ENCODE peak calls at places on chromosomes 4 and X, in nine cellular contexts. Y, T, D, W, Z, J, A, G and V are unnamed samples.

GRCh38 chr4:69855822-69856221 is 4.1 kb downstream of the SULT1E1 start:
- DNase-seq in Y (no peak), T (no peak), D (no peak), W (no peak), Z (no peak), J (no peak), A (no peak), G (no peak), V (no peak)

GRCh38 chrX:17242470-17242869 is 132.5 kb upstream of the NHS start:
- DNase-seq in Y (no peak), T (peak), D (peak), W (peak), Z (peak), J (peak), A (peak), G (no peak), V (no peak)

GRCh38 chrX:95058815-95059214 is 1384.8 kb downstream of the FAM133A start:
- DNase-seq in Y (no peak), T (no peak), D (peak), W (no peak), Z (no peak), J (peak), A (no peak), G (no peak), V (no peak)

GRCh38 chr4:165965503-165965902 is 92.5 kb downstream of the TLL1 start:
- DNase-seq in Y (no peak), T (no peak), D (no peak), W (no peak), Z (no peak), J (peak), A (no peak), G (no peak), V (no peak)

GRCh38 chr4:9847971-9848764 is 66.7 kb downstream of the DRD5 start:
- DNase-seq in Y (no peak), T (no peak), D (no peak), W (no peak), Z (no peak), J (no peak), A (no peak), G (no peak), V (no peak)

GRCh38 chr4:95106408-95106928 is 348.7 kb downstream of the BMPR1B start:
- DNase-seq in Y (no peak), T (no peak), D (no peak), W (no peak), Z (no peak), J (peak), A (no peak), G (no peak), V (no peak)

GRCh38 chr4:165060938-165061337 is 7.3 kb downstream of the TRIM75 start:
- DNase-seq in Y (no peak), T (no peak), D (no peak), W (no peak), Z (no peak), J (peak), A (peak), G (no peak), V (no peak)

GRCh38 chr4:8400641-8401325 is 39.7 kb downstream of the ACOX3 start:
- DNase-seq in Y (no peak), T (no peak), D (no peak), W (no peak), Z (no peak), J (no peak), A (no peak), G (no peak), V (no peak)

GRCh38 chr4:60129740-60130139 is 1070.4 kb upstream of the ADGRL3 start:
- DNase-seq in Y (no peak), T (no peak), D (no peak), W (no peak), Z (no peak), J (peak), A (no peak), G (no peak), V (no peak)

GRCh38 chrX:794311-794710 is 163.7 kb downstream of the SHOX start:
- DNase-seq in Y (no peak), T (no peak), D (no peak), W (no peak), Z (no peak), J (no peak), A (no peak), G (no peak), V (no peak)

GRCh38 chr4:38062894-38063168 is 102.6 kb downstream of the PTTG2 start:
- DNase-seq in Y (no peak), T (no peak), D (no peak), W (no peak), Z (no peak), J (no peak), A (no peak), G (no peak), V (no peak)

GRCh38 chr4:141371206-141371605 is 150.5 kb downstream of the ZNF330 start:
- DNase-seq in Y (no peak), T (no peak), D (no peak), W (no peak), Z (no peak), J (no peak), A (no peak), G (no peak), V (no peak)

GRCh38 chrX:150291014-150291413 is 72.1 kb upstream of the MAMLD1 start:
- DNase-seq in Y (no peak), T (no peak), D (no peak), W (no peak), Z (peak), J (peak), A (peak), G (no peak), V (no peak)

GRCh38 chr4:2419814-2420213 is 1.1 kb downstream of the CFAP99 start:
- DNase-seq in Y (no peak), T (no peak), D (no peak), W (no peak), Z (no peak), J (no peak), A (no peak), G (no peak), V (no peak)

GRCh38 chr4:62644372-62644771 is 1444.2 kb downstream of the ADGRL3 start:
- DNase-seq in Y (no peak), T (no peak), D (no peak), W (peak), Z (no peak), J (peak), A (peak), G (no peak), V (no peak)

GRCh38 chrX:13112499-13112898 is 68.1 kb upstream of the FAM9C start:
- DNase-seq in Y (no peak), T (no peak), D (no peak), W (no peak), Z (no peak), J (peak), A (no peak), G (no peak), V (no peak)

GRCh38 chr4:2262944-2263250 is 988 bp upstream of the MXD4 start:
- DNase-seq in Y (no peak), T (no peak), D (no peak), W (no peak), Z (no peak), J (no peak), A (no peak), G (no peak), V (no peak)

GRCh38 chr4:7823416-7823824 is 116.2 kb downstream of the AFAP1 start:
- DNase-seq in Y (no peak), T (no peak), D (no peak), W (no peak), Z (peak), J (no peak), A (no peak), G (no peak), V (no peak)

GRCh38 chr4:89829470-89830138 is 7.4 kb downstream of the SNCA start:
- DNase-seq in Y (no peak), T (peak), D (no peak), W (no peak), Z (no peak), J (no peak), A (peak), G (peak), V (no peak)

GRCh38 chrX:9816094-9816700 is 30.0 kb downstream of the SHROOM2 start:
- DNase-seq in Y (no peak), T (no peak), D (no peak), W (no peak), Z (no peak), J (no peak), A (no peak), G (no peak), V (no peak)

GRCh38 chrX:37986893-37987292 is 19.5 kb upstream of the SYTL5 start:
- DNase-seq in Y (no peak), T (no peak), D (no peak), W (no peak), Z (no peak), J (peak), A (no peak), G (no peak), V (no peak)